ENCODE peak calls at places on chromosomes 13 and 19, in nine cellular contexts. One of them, this sample, is unnamed.

GRCh38 chr19:35142531-35143230 is 374 bp upstream of the FXYD7 start:
- DNase-seq in ovary: peak
- DNase-seq in heart right ventricle: no peak
- DNase-seq in Panc1: no peak
- DNase-seq in right atrium auricular region: no peak
- DNase-seq in neuronal stem cell: no peak
- DNase-seq in effector memory CD4-positive, alpha-beta T cell: peak
- DNase-seq in pancreas: peak
- DNase-seq in fibroblast of the aortic adventitia: no peak
- DNase-seq in this sample: peak

GRCh38 chr19:56838930-56839664 is 1.4 kb downstream of the PEG3 start:
- DNase-seq in ovary: peak
- DNase-seq in heart right ventricle: peak
- DNase-seq in Panc1: no peak
- DNase-seq in right atrium auricular region: peak
- DNase-seq in neuronal stem cell: peak
- DNase-seq in effector memory CD4-positive, alpha-beta T cell: no peak
- DNase-seq in pancreas: peak
- DNase-seq in fibroblast of the aortic adventitia: no peak
- DNase-seq in this sample: peak

GRCh38 chr19:16367269-16367683 is 42.6 kb downstream of the KLF2 start:
- DNase-seq in ovary: no peak
- DNase-seq in heart right ventricle: no peak
- DNase-seq in Panc1: no peak
- DNase-seq in right atrium auricular region: no peak
- DNase-seq in neuronal stem cell: no peak
- DNase-seq in effector memory CD4-positive, alpha-beta T cell: peak
- DNase-seq in pancreas: no peak
- DNase-seq in fibroblast of the aortic adventitia: no peak
- DNase-seq in this sample: no peak

GRCh38 chr13:45658586-45659235 is 43.2 kb upstream of the ERICH6B start:
- DNase-seq in ovary: no peak
- DNase-seq in heart right ventricle: no peak
- DNase-seq in Panc1: no peak
- DNase-seq in right atrium auricular region: no peak
- DNase-seq in neuronal stem cell: no peak
- DNase-seq in effector memory CD4-positive, alpha-beta T cell: no peak
- DNase-seq in pancreas: no peak
- DNase-seq in fibroblast of the aortic adventitia: peak
- DNase-seq in this sample: no peak

GRCh38 chr13:67023088-67023893 is 206.8 kb downstream of the PCDH9 start:
- DNase-seq in ovary: no peak
- DNase-seq in heart right ventricle: no peak
- DNase-seq in Panc1: no peak
- DNase-seq in right atrium auricular region: no peak
- DNase-seq in neuronal stem cell: peak
- DNase-seq in effector memory CD4-positive, alpha-beta T cell: no peak
- DNase-seq in pancreas: no peak
- DNase-seq in fibroblast of the aortic adventitia: peak
- DNase-seq in this sample: no peak

GRCh38 chr13:99690426-99691189 is 189.3 kb downstream of the TM9SF2 start:
- DNase-seq in ovary: no peak
- DNase-seq in heart right ventricle: no peak
- DNase-seq in Panc1: no peak
- DNase-seq in right atrium auricular region: no peak
- DNase-seq in neuronal stem cell: peak
- DNase-seq in effector memory CD4-positive, alpha-beta T cell: no peak
- DNase-seq in pancreas: no peak
- DNase-seq in fibroblast of the aortic adventitia: no peak
- DNase-seq in this sample: no peak

GRCh38 chr19:30679789-30680188 is 307.6 kb downstream of the ZNF536 start:
- DNase-seq in ovary: no peak
- DNase-seq in heart right ventricle: no peak
- DNase-seq in Panc1: no peak
- DNase-seq in right atrium auricular region: no peak
- DNase-seq in neuronal stem cell: no peak
- DNase-seq in effector memory CD4-positive, alpha-beta T cell: no peak
- DNase-seq in pancreas: no peak
- DNase-seq in fibroblast of the aortic adventitia: no peak
- DNase-seq in this sample: no peak

GRCh38 chr19:43470288-43470687 is 4.9 kb upstream of the LYPD3 start:
- DNase-seq in ovary: no peak
- DNase-seq in heart right ventricle: no peak
- DNase-seq in Panc1: no peak
- DNase-seq in right atrium auricular region: no peak
- DNase-seq in neuronal stem cell: no peak
- DNase-seq in effector memory CD4-positive, alpha-beta T cell: no peak
- DNase-seq in pancreas: no peak
- DNase-seq in fibroblast of the aortic adventitia: peak
- DNase-seq in this sample: no peak

GRCh38 chr19:34366670-34367423 is 1.9 kb downstream of the GPI start:
- DNase-seq in ovary: no peak
- DNase-seq in heart right ventricle: no peak
- DNase-seq in Panc1: no peak
- DNase-seq in right atrium auricular region: no peak
- DNase-seq in neuronal stem cell: no peak
- DNase-seq in effector memory CD4-positive, alpha-beta T cell: no peak
- DNase-seq in pancreas: no peak
- DNase-seq in fibroblast of the aortic adventitia: peak
- DNase-seq in this sample: peak

GRCh38 chr13:52319876-52320275 is 86.1 kb downstream of the THSD1 start:
- DNase-seq in ovary: no peak
- DNase-seq in heart right ventricle: no peak
- DNase-seq in Panc1: no peak
- DNase-seq in right atrium auricular region: no peak
- DNase-seq in neuronal stem cell: no peak
- DNase-seq in effector memory CD4-positive, alpha-beta T cell: no peak
- DNase-seq in pancreas: no peak
- DNase-seq in fibroblast of the aortic adventitia: no peak
- DNase-seq in this sample: no peak

GRCh38 chr19:38433268-38433733 is at the start of gene RYR1:
- DNase-seq in ovary: no peak
- DNase-seq in heart right ventricle: peak
- DNase-seq in Panc1: no peak
- DNase-seq in right atrium auricular region: no peak
- DNase-seq in neuronal stem cell: peak
- DNase-seq in effector memory CD4-positive, alpha-beta T cell: peak
- DNase-seq in pancreas: no peak
- DNase-seq in fibroblast of the aortic adventitia: no peak
- DNase-seq in this sample: peak

GRCh38 chr19:2170219-2170618 is 6.5 kb downstream of the DOT1L start:
- DNase-seq in ovary: no peak
- DNase-seq in heart right ventricle: no peak
- DNase-seq in Panc1: no peak
- DNase-seq in right atrium auricular region: no peak
- DNase-seq in neuronal stem cell: no peak
- DNase-seq in effector memory CD4-positive, alpha-beta T cell: no peak
- DNase-seq in pancreas: no peak
- DNase-seq in fibroblast of the aortic adventitia: no peak
- DNase-seq in this sample: peak

GRCh38 chr19:23392706-23393105 is 2.6 kb downstream of the ZNF91 start:
- DNase-seq in ovary: no peak
- DNase-seq in heart right ventricle: no peak
- DNase-seq in Panc1: no peak
- DNase-seq in right atrium auricular region: no peak
- DNase-seq in neuronal stem cell: no peak
- DNase-seq in effector memory CD4-positive, alpha-beta T cell: no peak
- DNase-seq in pancreas: no peak
- DNase-seq in fibroblast of the aortic adventitia: no peak
- DNase-seq in this sample: no peak

GRCh38 chr13:39417131-39417530 is 185.9 kb downstream of the LHFPL6 start:
- DNase-seq in ovary: no peak
- DNase-seq in heart right ventricle: no peak
- DNase-seq in Panc1: no peak
- DNase-seq in right atrium auricular region: no peak
- DNase-seq in neuronal stem cell: no peak
- DNase-seq in effector memory CD4-positive, alpha-beta T cell: no peak
- DNase-seq in pancreas: no peak
- DNase-seq in fibroblast of the aortic adventitia: no peak
- DNase-seq in this sample: no peak

GRCh38 chr19:8501968-8502367 is 472 bp downstream of the PRAM1 start:
- DNase-seq in ovary: no peak
- DNase-seq in heart right ventricle: no peak
- DNase-seq in Panc1: no peak
- DNase-seq in right atrium auricular region: no peak
- DNase-seq in neuronal stem cell: no peak
- DNase-seq in effector memory CD4-positive, alpha-beta T cell: no peak
- DNase-seq in pancreas: no peak
- DNase-seq in fibroblast of the aortic adventitia: no peak
- DNase-seq in this sample: no peak

GRCh38 chr19:8500158-8500557 is 2.3 kb downstream of the PRAM1 start:
- DNase-seq in ovary: no peak
- DNase-seq in heart right ventricle: no peak
- DNase-seq in Panc1: no peak
- DNase-seq in right atrium auricular region: no peak
- DNase-seq in neuronal stem cell: no peak
- DNase-seq in effector memory CD4-positive, alpha-beta T cell: no peak
- DNase-seq in pancreas: no peak
- DNase-seq in fibroblast of the aortic adventitia: no peak
- DNase-seq in this sample: no peak

GRCh38 chr19:8499048-8499833 is 3.2 kb downstream of the PRAM1 start:
- DNase-seq in ovary: no peak
- DNase-seq in heart right ventricle: no peak
- DNase-seq in Panc1: no peak
- DNase-seq in right atrium auricular region: no peak
- DNase-seq in neuronal stem cell: no peak
- DNase-seq in effector memory CD4-positive, alpha-beta T cell: no peak
- DNase-seq in pancreas: no peak
- DNase-seq in fibroblast of the aortic adventitia: no peak
- DNase-seq in this sample: no peak

GRCh38 chr19:8503506-8503905 is 1.1 kb upstream of the PRAM1 start:
- DNase-seq in ovary: no peak
- DNase-seq in heart right ventricle: no peak
- DNase-seq in Panc1: no peak
- DNase-seq in right atrium auricular region: no peak
- DNase-seq in neuronal stem cell: no peak
- DNase-seq in effector memory CD4-positive, alpha-beta T cell: no peak
- DNase-seq in pancreas: no peak
- DNase-seq in fibroblast of the aortic adventitia: no peak
- DNase-seq in this sample: no peak

GRCh38 chr19:8501547-8501946 is 893 bp downstream of the PRAM1 start:
- DNase-seq in ovary: no peak
- DNase-seq in heart right ventricle: no peak
- DNase-seq in Panc1: no peak
- DNase-seq in right atrium auricular region: no peak
- DNase-seq in neuronal stem cell: no peak
- DNase-seq in effector memory CD4-positive, alpha-beta T cell: no peak
- DNase-seq in pancreas: no peak
- DNase-seq in fibroblast of the aortic adventitia: no peak
- DNase-seq in this sample: no peak
- H3K4me3 ChIP-seq in ovary: no peak
- H3K4me3 ChIP-seq in heart right ventricle: no peak
- H3K4me3 ChIP-seq in Panc1: no peak
- H3K4me3 ChIP-seq in right atrium auricular region: no peak
- H3K4me3 ChIP-seq in neuronal stem cell: no peak
- H3K4me3 ChIP-seq in effector memory CD4-positive, alpha-beta T cell: no peak
- H3K4me3 ChIP-seq in pancreas: no peak
- H3K4me3 ChIP-seq in fibroblast of the aortic adventitia: no peak
- H3K4me3 ChIP-seq in this sample: no peak

GRCh38 chr19:18000480-18000980 is 7.4 kb upstream of the ARRDC2 start:
- DNase-seq in ovary: no peak
- DNase-seq in heart right ventricle: no peak
- DNase-seq in Panc1: no peak
- DNase-seq in right atrium auricular region: no peak
- DNase-seq in neuronal stem cell: no peak
- DNase-seq in effector memory CD4-positive, alpha-beta T cell: no peak
- DNase-seq in pancreas: no peak
- DNase-seq in fibroblast of the aortic adventitia: no peak
- DNase-seq in this sample: no peak
- H3K4me3 ChIP-seq in ovary: peak
- H3K4me3 ChIP-seq in heart right ventricle: peak
- H3K4me3 ChIP-seq in Panc1: peak
- H3K4me3 ChIP-seq in right atrium auricular region: peak
- H3K4me3 ChIP-seq in neuronal stem cell: no peak
- H3K4me3 ChIP-seq in effector memory CD4-positive, alpha-beta T cell: no peak
- H3K4me3 ChIP-seq in pancreas: peak
- H3K4me3 ChIP-seq in fibroblast of the aortic adventitia: peak
- H3K4me3 ChIP-seq in this sample: peak

GRCh38 chr13:48159436-48160225 is 64.7 kb upstream of the MED4 start:
- DNase-seq in ovary: no peak
- DNase-seq in heart right ventricle: no peak
- DNase-seq in Panc1: no peak
- DNase-seq in right atrium auricular region: no peak
- DNase-seq in neuronal stem cell: no peak
- DNase-seq in effector memory CD4-positive, alpha-beta T cell: no peak
- DNase-seq in pancreas: no peak
- DNase-seq in fibroblast of the aortic adventitia: peak
- DNase-seq in this sample: no peak

GRCh38 chr13:48158915-48159314 is 64.0 kb upstream of the MED4 start:
- DNase-seq in ovary: no peak
- DNase-seq in heart right ventricle: no peak
- DNase-seq in Panc1: no peak
- DNase-seq in right atrium auricular region: no peak
- DNase-seq in neuronal stem cell: no peak
- DNase-seq in effector memory CD4-positive, alpha-beta T cell: no peak
- DNase-seq in pancreas: no peak
- DNase-seq in fibroblast of the aortic adventitia: no peak
- DNase-seq in this sample: no peak

GRCh38 chr13:48156466-48156865 is 61.6 kb upstream of the MED4 start:
- DNase-seq in ovary: no peak
- DNase-seq in heart right ventricle: no peak
- DNase-seq in Panc1: no peak
- DNase-seq in right atrium auricular region: no peak
- DNase-seq in neuronal stem cell: no peak
- DNase-seq in effector memory CD4-positive, alpha-beta T cell: peak
- DNase-seq in pancreas: no peak
- DNase-seq in fibroblast of the aortic adventitia: no peak
- DNase-seq in this sample: no peak

GRCh38 chr13:48155850-48156249 is 60.9 kb upstream of the MED4 start:
- DNase-seq in ovary: no peak
- DNase-seq in heart right ventricle: no peak
- DNase-seq in Panc1: peak
- DNase-seq in right atrium auricular region: no peak
- DNase-seq in neuronal stem cell: no peak
- DNase-seq in effector memory CD4-positive, alpha-beta T cell: peak
- DNase-seq in pancreas: no peak
- DNase-seq in fibroblast of the aortic adventitia: peak
- DNase-seq in this sample: no peak

DNA sequence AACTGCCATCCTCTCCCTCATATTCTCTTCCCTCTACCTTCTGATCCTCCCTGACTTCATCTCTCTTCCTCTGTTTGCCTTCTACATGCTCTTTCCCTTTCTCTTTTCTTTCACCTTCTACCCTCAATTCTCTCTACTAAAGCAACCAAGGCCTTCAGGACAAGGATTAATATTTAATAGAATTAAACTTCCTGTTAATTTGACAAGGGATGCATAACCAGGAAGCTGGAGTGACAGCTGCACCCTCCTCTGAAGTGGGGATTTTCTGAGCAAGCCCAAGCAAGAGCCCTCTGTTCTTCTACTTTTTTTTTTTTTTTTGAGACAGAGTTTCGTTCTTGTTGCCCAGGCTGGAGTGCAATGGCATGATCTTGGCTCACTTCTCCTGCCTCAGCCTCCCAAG is 63.4 kb upstream of the MED4 start:
- DNase-seq in ovary: no peak
- DNase-seq in heart right ventricle: no peak
- DNase-seq in Panc1: no peak
- DNase-seq in right atrium auricular region: no peak
- DNase-seq in neuronal stem cell: no peak
- DNase-seq in effector memory CD4-positive, alpha-beta T cell: no peak
- DNase-seq in pancreas: no peak
- DNase-seq in fibroblast of the aortic adventitia: no peak
- DNase-seq in this sample: no peak
- H3K4me3 ChIP-seq in ovary: no peak
- H3K4me3 ChIP-seq in heart right ventricle: no peak
- H3K4me3 ChIP-seq in Panc1: no peak
- H3K4me3 ChIP-seq in right atrium auricular region: no peak
- H3K4me3 ChIP-seq in neuronal stem cell: no peak
- H3K4me3 ChIP-seq in effector memory CD4-positive, alpha-beta T cell: no peak
- H3K4me3 ChIP-seq in pancreas: no peak
- H3K4me3 ChIP-seq in fibroblast of the aortic adventitia: no peak
- H3K4me3 ChIP-seq in this sample: no peak

GRCh38 chr13:30689752-30690151 is 45.6 kb upstream of the ALOX5AP start:
- DNase-seq in ovary: no peak
- DNase-seq in heart right ventricle: no peak
- DNase-seq in Panc1: no peak
- DNase-seq in right atrium auricular region: no peak
- DNase-seq in neuronal stem cell: no peak
- DNase-seq in effector memory CD4-positive, alpha-beta T cell: no peak
- DNase-seq in pancreas: no peak
- DNase-seq in fibroblast of the aortic adventitia: no peak
- DNase-seq in this sample: no peak
- H3K4me3 ChIP-seq in ovary: no peak
- H3K4me3 ChIP-seq in heart right ventricle: no peak
- H3K4me3 ChIP-seq in Panc1: peak
- H3K4me3 ChIP-seq in right atrium auricular region: no peak
- H3K4me3 ChIP-seq in neuronal stem cell: no peak
- H3K4me3 ChIP-seq in effector memory CD4-positive, alpha-beta T cell: peak
- H3K4me3 ChIP-seq in pancreas: no peak
- H3K4me3 ChIP-seq in fibroblast of the aortic adventitia: peak
- H3K4me3 ChIP-seq in this sample: peak

This sample was measured in testis.